ENCODE peak calls at places on chromosomes 7 and 10, in seven cellular contexts. A is ovary; U is prostate gland; W is IMR-90; B is GM23338; G is CD8-positive, alpha-beta T cell; K is HFF-Myc. I is an unnamed sample.

GRCh38 chr7:11667071-11667809 is 164.8 kb downstream of the THSD7A start:
- DNase-seq in A (no peak), U (no peak), W (no peak), B (no peak), G (no peak), K (no peak), I (no peak)

GRCh38 chr10:7546365-7546967 is 120.3 kb downstream of the ITIH5 start:
- DNase-seq in A (no peak), U (no peak), W (no peak), B (no peak), G (no peak), K (no peak), I (no peak)

GRCh38 chr7:105782391-105783063 is 93.9 kb downstream of the ATXN7L1 start:
- DNase-seq in A (no peak), U (no peak), W (peak; percentile 94), B (no peak), G (no peak), K (peak; percentile 48), I (no peak)

GRCh38 chr7:15084368-15084767 is 181.8 kb upstream of the DGKB start:
- DNase-seq in A (no peak), U (no peak), W (no peak), B (no peak), G (no peak), K (no peak), I (no peak)

GRCh38 chr10:69842020-69842419 is 40.3 kb downstream of the COL13A1 start:
- DNase-seq in A (no peak), U (no peak), W (no peak), B (no peak), G (no peak), K (no peak), I (no peak)

GRCh38 chr10:11146402-11147171 is 128.9 kb downstream of the CELF2 start:
- DNase-seq in A (no peak), U (no peak), W (peak; percentile 9), B (no peak), G (no peak), K (no peak), I (no peak)

GRCh38 chr7:32200593-32200992 is 130.4 kb upstream of the PDE1C start:
- DNase-seq in A (no peak), U (no peak), W (no peak), B (no peak), G (no peak), K (no peak), I (no peak)

GRCh38 chr7:111159426-111159825 is 68.5 kb downstream of the LRRN3 start:
- DNase-seq in A (no peak), U (no peak), W (peak; percentile 69), B (no peak), G (no peak), K (no peak), I (no peak)

GRCh38 chr7:114364151-114364550 is 50.5 kb upstream of the FOXP2 start:
- DNase-seq in A (no peak), U (no peak), W (no peak), B (peak; percentile 10), G (no peak), K (no peak), I (no peak)

GRCh38 chr10:121113385-121113696 is 262.2 kb downstream of the WDR11 start:
- DNase-seq in A (no peak), U (no peak), W (no peak), B (no peak), G (no peak), K (no peak), I (no peak)

GRCh38 chr10:178208-178607 is 43.0 kb downstream of the ZMYND11 start:
- DNase-seq in A (no peak), U (no peak), W (peak; percentile 68), B (no peak), G (no peak), K (no peak), I (no peak)

GRCh38 chr7:17523813-17524741 is 225.6 kb downstream of the AHR start:
- DNase-seq in A (peak; percentile 21), U (peak; percentile 74), W (peak; percentile 63), B (peak; percentile 9), G (no peak), K (no peak), I (peak; percentile 26)

GRCh38 chr7:219581-220150 is 27.3 kb downstream of the FAM20C start:
- DNase-seq in A (no peak), U (no peak), W (no peak), B (no peak), G (no peak), K (no peak), I (no peak)

GRCh38 chr7:150379590-150380379 is 655 bp downstream of the ZNF775 start:
- DNase-seq in A (no peak), U (no peak), W (no peak), B (no peak), G (no peak), K (no peak), I (no peak)

GRCh38 chr7:28984631-28985030 is 26.5 kb upstream of the TRIL start:
- DNase-seq in A (no peak), U (no peak), W (peak; percentile 85), B (peak; percentile 49), G (no peak), K (peak; percentile 75), I (no peak)

GRCh38 chr10:12721334-12721733 is 280.2 kb downstream of the CCDC3 start:
- DNase-seq in A (no peak), U (no peak), W (no peak), B (no peak), G (no peak), K (no peak), I (no peak)

GRCh38 chr7:117124585-117125220 is 171.4 kb downstream of the ST7 start:
- DNase-seq in A (peak; percentile 26), U (no peak), W (peak; percentile 97), B (no peak), G (peak; percentile 12), K (peak; percentile 87), I (peak; percentile 90)

GRCh38 chr7:149732611-149733010 is 40.8 kb downstream of the ZNF467 start:
- DNase-seq in A (no peak), U (no peak), W (no peak), B (no peak), G (no peak), K (no peak), I (no peak)

GRCh38 chr7:47588704-47589225 is 6.9 kb upstream of the TNS3 start:
- DNase-seq in A (no peak), U (no peak), W (no peak), B (no peak), G (no peak), K (no peak), I (no peak)

GRCh38 chr7:30308392-30308791 is 24.0 kb downstream of the ZNRF2 start:
- DNase-seq in A (no peak), U (no peak), W (peak; percentile 12), B (no peak), G (no peak), K (no peak), I (no peak)

GRCh38 chr7:146635200-146636032 is 518.8 kb downstream of the CNTNAP2 start:
- DNase-seq in A (no peak), U (no peak), W (no peak), B (peak; percentile 4), G (no peak), K (no peak), I (no peak)

GRCh38 chr7:56062382-56062781 is 1.7 kb upstream of the SUMF2 start:
- DNase-seq in A (no peak), U (no peak), W (peak; percentile 89), B (no peak), G (no peak), K (no peak), I (no peak)

GRCh38 chr10:103244663-103245271 is 920 bp upstream of the RPEL1 start:
- DNase-seq in A (peak; percentile 81), U (peak; percentile 76), W (peak; percentile 81), B (peak; percentile 91), G (peak; percentile 60), K (peak; percentile 71), I (peak; percentile 90)

GRCh38 chr10:130181858-130182257 is 45.7 kb downstream of the GLRX3 start:
- DNase-seq in A (no peak), U (no peak), W (no peak), B (no peak), G (no peak), K (no peak), I (no peak)

GRCh38 chr7:106597751-106598619 is 63.0 kb downstream of the CCDC71L start:
- DNase-seq in A (no peak), U (no peak), W (no peak), B (no peak), G (no peak), K (no peak), I (no peak)

GRCh38 chr7:128794020-128794419 is 2.3 kb downstream of the CCDC136 start:
- DNase-seq in A (no peak), U (no peak), W (no peak), B (no peak), G (peak; percentile 26), K (no peak), I (no peak)
- TF ChIP-seq CTCF in A (no peak), U (no peak), W (no peak), B (no peak), G (no peak), K (no peak), I (no peak)

DNA sequence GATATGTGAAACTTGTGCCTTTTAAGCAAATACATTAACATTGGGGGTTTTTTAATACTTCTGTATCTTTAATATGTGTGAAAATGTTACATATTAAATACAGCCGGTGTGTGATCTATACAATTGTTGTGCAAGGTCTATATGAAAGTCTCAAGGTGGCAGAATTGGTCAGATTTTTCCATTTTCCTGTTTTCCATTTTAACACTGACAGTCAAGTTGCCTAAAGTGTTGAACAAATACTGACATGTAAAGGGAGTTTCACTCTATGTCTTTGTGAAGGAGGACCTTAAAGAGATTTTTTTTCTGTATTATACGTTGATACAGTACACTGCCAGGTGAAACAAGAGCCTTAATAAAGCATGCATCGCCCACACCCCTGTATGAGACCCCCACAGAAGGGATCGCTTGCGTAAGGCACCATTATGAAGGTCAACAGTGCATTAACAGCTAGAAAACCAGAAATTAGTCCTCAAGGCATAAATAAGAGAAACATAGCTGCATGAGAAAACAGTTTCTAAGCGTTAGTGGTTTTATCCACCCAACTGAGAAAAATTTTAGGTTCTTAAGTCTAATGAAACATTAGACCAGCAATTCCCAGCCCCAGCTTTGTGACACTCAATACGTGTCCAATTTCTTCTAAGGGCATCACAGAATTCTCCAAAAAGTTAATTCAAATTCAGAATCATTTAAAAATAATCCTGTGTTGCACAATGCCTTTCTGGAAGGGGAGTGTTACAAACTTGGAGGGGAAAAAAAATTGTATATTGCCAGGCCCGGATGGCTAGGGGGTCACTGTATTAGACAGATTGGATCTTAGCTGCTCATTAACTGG is 6.9 kb downstream of the KLF6 start:
- DNase-seq in A (no peak), U (no peak), W (peak; percentile 16), B (no peak), G (no peak), K (no peak), I (no peak)
- H3K4me3 ChIP-seq in A (no peak overlapping the region), U (no peak overlapping the region), W (no peak overlapping the region), B (no peak overlapping the region), G (no peak overlapping the region), K (no peak overlapping the region), I (peak overlapping the region; percentile 99)

GRCh38 chr10:100888957-100889356 is 23.8 kb upstream of the SLF2 start:
- DNase-seq in A (no peak), U (no peak), W (no peak), B (peak; percentile 57), G (no peak), K (no peak), I (no peak)
- TF ChIP-seq CTCF in A (no peak), U (no peak), W (peak; percentile 29), B (peak; percentile 54), G (no peak), K (no peak), I (no peak)

DNA sequence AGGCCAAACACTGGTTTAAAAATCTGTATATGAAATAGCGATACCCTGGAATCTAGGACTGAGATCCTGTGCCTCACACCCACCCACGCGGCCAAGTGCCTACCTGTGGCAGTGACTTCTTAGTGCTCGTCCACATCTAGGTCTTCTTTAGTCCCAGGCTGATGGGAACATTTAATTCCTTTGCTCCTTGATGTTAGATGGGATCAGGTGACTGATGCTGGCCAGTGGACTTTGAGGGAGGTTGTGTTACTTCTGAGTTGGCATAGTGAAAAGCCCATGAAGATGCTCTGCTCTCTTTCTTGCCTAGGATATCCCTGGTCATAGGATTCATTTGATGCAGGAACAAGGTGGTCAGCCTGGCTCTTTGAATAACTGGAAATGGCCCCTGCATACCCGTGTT is 59.2 kb downstream of the BMPR1A start:
- DNase-seq in A (no peak), U (no peak), W (no peak), B (no peak), G (no peak), K (no peak), I (no peak)
- H3K4me3 ChIP-seq in A (no peak overlapping the region), U (no peak overlapping the region), W (no peak overlapping the region), B (no peak overlapping the region), G (no peak overlapping the region), K (no peak overlapping the region), I (no peak overlapping the region)

I was measured in tibial artery.